ENCODE peak calls at places on chromosomes 11 and 22, in ten cellular contexts. One of them, this sample, is unnamed.

GRCh38 chr11:3074912-3075589 is 17.8 kb upstream of the CARS1 start:
- DNase-seq in transverse colon: peak; percentile 48
- DNase-seq in body of pancreas: peak; percentile 93
- DNase-seq in Peyer's patch: no peak
- DNase-seq in A549: no peak
- DNase-seq in endothelial cell of umbilical vein: peak; percentile 53
- DNase-seq in ovary: no peak
- DNase-seq in uterus: no peak
- DNase-seq in stomach: no peak
- DNase-seq in esophagus squamous epithelium: no peak
- DNase-seq in this sample: peak; percentile 92

GRCh38 chr11:128929991-128930390 is 12.7 kb downstream of the TP53AIP1 start:
- DNase-seq in transverse colon: no peak
- DNase-seq in body of pancreas: no peak
- DNase-seq in Peyer's patch: no peak
- DNase-seq in A549: no peak
- DNase-seq in endothelial cell of umbilical vein: no peak
- DNase-seq in ovary: no peak
- DNase-seq in uterus: no peak
- DNase-seq in stomach: no peak
- DNase-seq in esophagus squamous epithelium: no peak
- DNase-seq in this sample: no peak

GRCh38 chr11:95266751-95267374 is 35.9 kb upstream of the SESN3 start:
- DNase-seq in transverse colon: no peak
- DNase-seq in body of pancreas: peak; percentile 30
- DNase-seq in Peyer's patch: no peak
- DNase-seq in A549: no peak
- DNase-seq in endothelial cell of umbilical vein: no peak
- DNase-seq in ovary: no peak
- DNase-seq in uterus: peak; percentile 44
- DNase-seq in stomach: no peak
- DNase-seq in esophagus squamous epithelium: no peak
- DNase-seq in this sample: peak; percentile 17

GRCh38 chr11:128207861-128208321 is 379.5 kb downstream of the ETS1 start:
- DNase-seq in transverse colon: no peak
- DNase-seq in body of pancreas: no peak
- DNase-seq in Peyer's patch: no peak
- DNase-seq in A549: peak; percentile 94
- DNase-seq in endothelial cell of umbilical vein: peak; percentile 88
- DNase-seq in ovary: no peak
- DNase-seq in uterus: no peak
- DNase-seq in stomach: no peak
- DNase-seq in esophagus squamous epithelium: no peak
- DNase-seq in this sample: no peak

GRCh38 chr11:95925011-95925410 is 1.1 kb upstream of the MTMR2 start:
- DNase-seq in transverse colon: no peak
- DNase-seq in body of pancreas: no peak
- DNase-seq in Peyer's patch: no peak
- DNase-seq in A549: peak; percentile 53
- DNase-seq in endothelial cell of umbilical vein: no peak
- DNase-seq in ovary: no peak
- DNase-seq in uterus: no peak
- DNase-seq in stomach: no peak
- DNase-seq in esophagus squamous epithelium: no peak
- DNase-seq in this sample: no peak

GRCh38 chr22:49727191-49727880 is 100.3 kb downstream of the BRD1 start:
- DNase-seq in transverse colon: no peak
- DNase-seq in body of pancreas: no peak
- DNase-seq in Peyer's patch: no peak
- DNase-seq in A549: no peak
- DNase-seq in endothelial cell of umbilical vein: no peak
- DNase-seq in ovary: no peak
- DNase-seq in uterus: no peak
- DNase-seq in stomach: no peak
- DNase-seq in esophagus squamous epithelium: no peak
- DNase-seq in this sample: no peak

GRCh38 chr11:128735935-128736610 is 42.2 kb downstream of the FLI1 start:
- DNase-seq in transverse colon: no peak
- DNase-seq in body of pancreas: no peak
- DNase-seq in Peyer's patch: no peak
- DNase-seq in A549: no peak
- DNase-seq in endothelial cell of umbilical vein: no peak
- DNase-seq in ovary: no peak
- DNase-seq in uterus: no peak
- DNase-seq in stomach: no peak
- DNase-seq in esophagus squamous epithelium: no peak
- DNase-seq in this sample: no peak

GRCh38 chr11:66317322-66317765 is 500 bp upstream of the CD248 start:
- DNase-seq in transverse colon: no peak
- DNase-seq in body of pancreas: no peak
- DNase-seq in Peyer's patch: no peak
- DNase-seq in A549: no peak
- DNase-seq in endothelial cell of umbilical vein: peak; percentile 9
- DNase-seq in ovary: peak; percentile 57
- DNase-seq in uterus: peak; percentile 59
- DNase-seq in stomach: no peak
- DNase-seq in esophagus squamous epithelium: no peak
- DNase-seq in this sample: peak; percentile 33

GRCh38 chr22:37657590-37658132 is 862 bp upstream of the PDXP start:
- DNase-seq in transverse colon: no peak
- DNase-seq in body of pancreas: no peak
- DNase-seq in Peyer's patch: no peak
- DNase-seq in A549: no peak
- DNase-seq in endothelial cell of umbilical vein: no peak
- DNase-seq in ovary: peak; percentile 30
- DNase-seq in uterus: no peak
- DNase-seq in stomach: no peak
- DNase-seq in esophagus squamous epithelium: no peak
- DNase-seq in this sample: no peak

GRCh38 chr22:50293441-50294318 is 13.8 kb downstream of the PLXNB2 start:
- DNase-seq in transverse colon: peak; percentile 85
- DNase-seq in body of pancreas: peak; percentile 80
- DNase-seq in Peyer's patch: peak; percentile 91
- DNase-seq in A549: peak; percentile 62
- DNase-seq in endothelial cell of umbilical vein: peak; percentile 83
- DNase-seq in ovary: no peak
- DNase-seq in uterus: no peak
- DNase-seq in stomach: peak; percentile 94
- DNase-seq in esophagus squamous epithelium: no peak
- DNase-seq in this sample: peak; percentile 93

GRCh38 chr11:13010737-13011342 is 1.7 kb downstream of the RASSF10 start:
- DNase-seq in transverse colon: peak; percentile 13
- DNase-seq in body of pancreas: no peak
- DNase-seq in Peyer's patch: peak; percentile 56
- DNase-seq in A549: no peak
- DNase-seq in endothelial cell of umbilical vein: peak; percentile 9
- DNase-seq in ovary: no peak
- DNase-seq in uterus: no peak
- DNase-seq in stomach: peak; percentile 48
- DNase-seq in esophagus squamous epithelium: no peak
- DNase-seq in this sample: peak; percentile 4

GRCh38 chr11:12724301-12725046 is 50.3 kb downstream of the TEAD1 start:
- DNase-seq in transverse colon: peak; percentile 91
- DNase-seq in body of pancreas: peak; percentile 79
- DNase-seq in Peyer's patch: peak; percentile 85
- DNase-seq in A549: peak; percentile 88
- DNase-seq in endothelial cell of umbilical vein: peak; percentile 96
- DNase-seq in ovary: peak; percentile 91
- DNase-seq in uterus: peak; percentile 97
- DNase-seq in stomach: peak; percentile 75
- DNase-seq in esophagus squamous epithelium: peak; percentile 3
- DNase-seq in this sample: peak; percentile 71

GRCh38 chr11:67492069-67492727 is 9.4 kb downstream of the AIP start:
- DNase-seq in transverse colon: no peak
- DNase-seq in body of pancreas: no peak
- DNase-seq in Peyer's patch: no peak
- DNase-seq in A549: no peak
- DNase-seq in endothelial cell of umbilical vein: no peak
- DNase-seq in ovary: no peak
- DNase-seq in uterus: no peak
- DNase-seq in stomach: no peak
- DNase-seq in esophagus squamous epithelium: no peak
- DNase-seq in this sample: no peak

GRCh38 chr11:61091373-61092279 is 10.7 kb upstream of the CD5 start:
- DNase-seq in transverse colon: no peak
- DNase-seq in body of pancreas: no peak
- DNase-seq in Peyer's patch: no peak
- DNase-seq in A549: no peak
- DNase-seq in endothelial cell of umbilical vein: no peak
- DNase-seq in ovary: no peak
- DNase-seq in uterus: no peak
- DNase-seq in stomach: no peak
- DNase-seq in esophagus squamous epithelium: no peak
- DNase-seq in this sample: no peak
- TF ChIP-seq POLR2A in transverse colon: no peak
- TF ChIP-seq POLR2A in body of pancreas: no peak
- TF ChIP-seq POLR2A in Peyer's patch: no peak
- TF ChIP-seq POLR2A in A549: no peak
- TF ChIP-seq POLR2A in endothelial cell of umbilical vein: no peak
- TF ChIP-seq POLR2A in ovary: no peak
- TF ChIP-seq POLR2A in uterus: no peak
- TF ChIP-seq POLR2A in stomach: no peak
- TF ChIP-seq POLR2A in esophagus squamous epithelium: no peak
- TF ChIP-seq POLR2A in this sample: no peak

DNA sequence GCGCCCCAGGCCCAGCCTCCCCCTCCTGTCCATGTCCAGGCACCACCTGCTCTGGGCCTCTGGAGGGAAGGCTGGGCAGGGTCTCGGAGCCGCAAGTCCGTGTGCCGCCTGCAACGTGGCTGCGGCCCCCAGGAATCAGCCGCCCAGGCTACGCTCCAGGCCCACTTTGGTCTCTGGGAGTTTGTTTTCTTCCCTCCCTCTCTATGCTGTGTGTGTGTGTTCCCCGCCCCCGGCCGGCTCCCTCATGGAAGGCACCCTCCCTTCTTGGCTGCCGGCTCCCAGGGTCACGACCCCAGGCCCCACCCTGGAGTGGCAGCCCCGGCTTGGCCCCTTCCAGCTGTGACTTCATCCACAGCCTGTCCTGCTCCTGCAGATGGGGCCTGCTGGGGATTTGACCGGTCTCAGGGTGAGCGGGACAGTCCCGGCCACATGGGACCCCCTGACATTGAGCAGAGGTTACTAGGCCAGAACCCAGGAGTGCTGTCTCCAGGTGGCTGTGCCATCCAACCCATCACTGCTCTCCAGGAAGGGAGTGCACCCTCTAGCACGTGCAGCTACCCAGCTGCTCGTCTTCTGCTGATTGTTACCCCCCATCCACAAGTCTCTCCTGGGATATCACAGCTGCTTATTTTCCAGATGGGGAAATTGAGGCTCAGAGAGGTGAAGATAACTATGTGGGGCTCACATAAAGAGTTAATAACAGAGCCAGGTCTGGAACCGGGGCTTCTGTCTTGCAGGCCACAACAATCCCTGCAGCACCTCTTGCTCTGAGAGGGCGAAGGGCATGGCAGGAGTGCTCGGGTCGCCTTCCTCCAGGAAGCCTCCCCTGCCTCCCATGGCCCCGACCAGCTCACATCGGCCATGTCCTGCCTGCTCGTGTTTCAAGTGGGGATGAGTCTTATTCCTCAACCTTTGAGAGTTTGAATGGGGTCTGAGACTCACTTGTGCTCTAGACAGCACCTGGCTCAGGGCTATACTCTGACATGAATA is 2.8 kb upstream of the LIF start:
- DNase-seq in transverse colon: no peak
- DNase-seq in body of pancreas: no peak
- DNase-seq in Peyer's patch: no peak
- DNase-seq in A549: no peak
- DNase-seq in endothelial cell of umbilical vein: no peak
- DNase-seq in ovary: peak; percentile 62
- DNase-seq in uterus: peak; percentile 51
- DNase-seq in stomach: no peak
- DNase-seq in esophagus squamous epithelium: no peak
- DNase-seq in this sample: no peak
- H3K4me1 ChIP-seq in transverse colon: peaks cover 58% of the 10 kb centered on the region
- H3K4me1 ChIP-seq in body of pancreas: peaks cover 35% of the 10 kb centered on the region
- H3K4me1 ChIP-seq in Peyer's patch: peaks cover 63% of the 10 kb centered on the region
- H3K4me1 ChIP-seq in A549: peaks cover 100% of the 10 kb centered on the region
- H3K4me1 ChIP-seq in endothelial cell of umbilical vein: peaks cover 11% of the 10 kb centered on the region
- H3K4me1 ChIP-seq in ovary: peaks cover 8% of the 10 kb centered on the region
- H3K4me1 ChIP-seq in uterus: no peaks in the 10 kb centered on the region
- H3K4me1 ChIP-seq in stomach: peaks cover 89% of the 10 kb centered on the region
- H3K4me1 ChIP-seq in esophagus squamous epithelium: peaks cover 32% of the 10 kb centered on the region
- H3K4me1 ChIP-seq in this sample: peaks cover 15% of the 10 kb centered on the region

GRCh38 chr22:42440728-42441127 is 8.5 kb upstream of the NFAM1 start:
- DNase-seq in transverse colon: no peak
- DNase-seq in body of pancreas: no peak
- DNase-seq in Peyer's patch: no peak
- DNase-seq in A549: no peak
- DNase-seq in endothelial cell of umbilical vein: no peak
- DNase-seq in ovary: no peak
- DNase-seq in uterus: no peak
- DNase-seq in stomach: no peak
- DNase-seq in esophagus squamous epithelium: no peak
- DNase-seq in this sample: no peak

GRCh38 chr22:42439821-42440674 is 7.8 kb upstream of the NFAM1 start:
- DNase-seq in transverse colon: no peak
- DNase-seq in body of pancreas: peak; percentile 55
- DNase-seq in Peyer's patch: no peak
- DNase-seq in A549: no peak
- DNase-seq in endothelial cell of umbilical vein: peak; percentile 44
- DNase-seq in ovary: peak; percentile 30
- DNase-seq in uterus: peak; percentile 25
- DNase-seq in stomach: peak; percentile 30
- DNase-seq in esophagus squamous epithelium: no peak
- DNase-seq in this sample: no peak

GRCh38 chr22:42438293-42438650 is 6.1 kb upstream of the NFAM1 start:
- DNase-seq in transverse colon: no peak
- DNase-seq in body of pancreas: no peak
- DNase-seq in Peyer's patch: no peak
- DNase-seq in A549: no peak
- DNase-seq in endothelial cell of umbilical vein: no peak
- DNase-seq in ovary: no peak
- DNase-seq in uterus: no peak
- DNase-seq in stomach: no peak
- DNase-seq in esophagus squamous epithelium: no peak
- DNase-seq in this sample: no peak

GRCh38 chr22:42437488-42438292 is 5.5 kb upstream of the NFAM1 start:
- DNase-seq in transverse colon: peak; percentile 82
- DNase-seq in body of pancreas: peak; percentile 76
- DNase-seq in Peyer's patch: peak; percentile 83
- DNase-seq in A549: peak; percentile 54
- DNase-seq in endothelial cell of umbilical vein: peak; percentile 28
- DNase-seq in ovary: peak; percentile 76
- DNase-seq in uterus: peak; percentile 70
- DNase-seq in stomach: peak; percentile 78
- DNase-seq in esophagus squamous epithelium: no peak
- DNase-seq in this sample: peak; percentile 79

GRCh38 chr22:42439021-42439420 is 6.8 kb upstream of the NFAM1 start:
- DNase-seq in transverse colon: no peak
- DNase-seq in body of pancreas: no peak
- DNase-seq in Peyer's patch: no peak
- DNase-seq in A549: no peak
- DNase-seq in endothelial cell of umbilical vein: no peak
- DNase-seq in ovary: no peak
- DNase-seq in uterus: no peak
- DNase-seq in stomach: no peak
- DNase-seq in esophagus squamous epithelium: no peak
- DNase-seq in this sample: no peak
- H3K4me3 ChIP-seq in transverse colon: no peak overlapping the region
- H3K4me3 ChIP-seq in body of pancreas: no peak overlapping the region
- H3K4me3 ChIP-seq in Peyer's patch: no peak overlapping the region
- H3K4me3 ChIP-seq in A549: no peak overlapping the region
- H3K4me3 ChIP-seq in endothelial cell of umbilical vein: no peak overlapping the region
- H3K4me3 ChIP-seq in ovary: no peak overlapping the region
- H3K4me3 ChIP-seq in uterus: no peak overlapping the region
- H3K4me3 ChIP-seq in stomach: no peak overlapping the region
- H3K4me3 ChIP-seq in esophagus squamous epithelium: no peak overlapping the region
- H3K4me3 ChIP-seq in this sample: no peak overlapping the region

GRCh38 chr11:9849384-9849783 is 185.5 kb downstream of the SWAP70 start:
- DNase-seq in transverse colon: no peak
- DNase-seq in body of pancreas: no peak
- DNase-seq in Peyer's patch: no peak
- DNase-seq in A549: no peak
- DNase-seq in endothelial cell of umbilical vein: no peak
- DNase-seq in ovary: no peak
- DNase-seq in uterus: no peak
- DNase-seq in stomach: no peak
- DNase-seq in esophagus squamous epithelium: no peak
- DNase-seq in this sample: no peak
- TF ChIP-seq POLR2A in transverse colon: no peak
- TF ChIP-seq POLR2A in body of pancreas: no peak
- TF ChIP-seq POLR2A in Peyer's patch: no peak
- TF ChIP-seq POLR2A in A549: no peak
- TF ChIP-seq POLR2A in endothelial cell of umbilical vein: no peak
- TF ChIP-seq POLR2A in ovary: no peak
- TF ChIP-seq POLR2A in uterus: no peak
- TF ChIP-seq POLR2A in stomach: no peak
- TF ChIP-seq POLR2A in esophagus squamous epithelium: no peak
- TF ChIP-seq POLR2A in this sample: no peak

This sample was measured in thyroid gland.